ENCODE peak calls at places on chromosomes 4 and X, in nine cellular contexts. F is AG09319, V is RWPE1, H is progenitor cell of endocrine pancreas, C is astrocyte of the spinal cord, L is psoas muscle, M is A549, U is heart left ventricle, J is cardiac muscle cell. P is an unnamed sample.

GRCh38 chrX:17692709-17693346 is 44.5 kb upstream of the SCML1 start:
- DNase-seq in F (peak), V (no peak), H (no peak), C (peak), L (no peak), M (no peak), U (no peak), J (peak), P (no peak)

GRCh38 chr4:2072971-2073807 is 14.1 kb downstream of the NAT8L start:
- DNase-seq in F (no peak), V (no peak), H (no peak), C (no peak), L (no peak), M (no peak), U (no peak), J (no peak), P (no peak)

GRCh38 chr4:153521995-153522799 is 56.0 kb downstream of the TMEM131L start:
- DNase-seq in F (no peak), V (no peak), H (no peak), C (no peak), L (no peak), M (no peak), U (no peak), J (no peak), P (no peak)

GRCh38 chrX:23904096-23904495 is 3.6 kb downstream of the APOO start:
- DNase-seq in F (no peak), V (no peak), H (no peak), C (peak), L (no peak), M (no peak), U (no peak), J (no peak), P (no peak)

GRCh38 chrX:65821721-65822496 is 154.5 kb downstream of the MSN start:
- DNase-seq in F (no peak), V (no peak), H (no peak), C (no peak), L (peak), M (no peak), U (peak), J (peak), P (peak)

GRCh38 chr4:30605616-30606015 is 114.6 kb upstream of the PCDH7 start:
- DNase-seq in F (no peak), V (no peak), H (no peak), C (peak), L (no peak), M (no peak), U (no peak), J (no peak), P (no peak)

GRCh38 chr4:20284990-20285389 is 33.3 kb downstream of the SLIT2 start:
- DNase-seq in F (no peak), V (no peak), H (no peak), C (no peak), L (no peak), M (no peak), U (no peak), J (no peak), P (no peak)

GRCh38 chr4:28966982-28967381 is 1753.2 kb upstream of the PCDH7 start:
- DNase-seq in F (no peak), V (peak), H (no peak), C (peak), L (no peak), M (no peak), U (no peak), J (no peak), P (no peak)

GRCh38 chrX:100662791-100663190 is 18.8 kb downstream of the SRPX2 start:
- DNase-seq in F (no peak), V (no peak), H (no peak), C (no peak), L (no peak), M (no peak), U (no peak), J (no peak), P (no peak)

GRCh38 chr4:147808447-147808846 is 76.6 kb downstream of the ARHGAP10 start:
- DNase-seq in F (no peak), V (no peak), H (no peak), C (no peak), L (no peak), M (no peak), U (no peak), J (no peak), P (no peak)

GRCh38 chrX:129678176-129678880 is 23.6 kb upstream of the APLN start:
- DNase-seq in F (no peak), V (no peak), H (no peak), C (no peak), L (peak), M (peak), U (peak), J (no peak), P (no peak)
- TF ChIP-seq CTCF in F (no peak), V (peak), H (no peak), C (peak), L (peak), M (peak), U (peak), J (peak), P (no peak)

GRCh38 chr4:55722132-55722531 is 86.0 kb upstream of the NMU start:
- DNase-seq in F (no peak), V (no peak), H (no peak), C (no peak), L (no peak), M (no peak), U (no peak), J (no peak), P (no peak)
- TF ChIP-seq CTCF in F (no peak), V (no peak), H (no peak), C (no peak), L (no peak), M (no peak), U (no peak), J (no peak), P (no peak)

DNA sequence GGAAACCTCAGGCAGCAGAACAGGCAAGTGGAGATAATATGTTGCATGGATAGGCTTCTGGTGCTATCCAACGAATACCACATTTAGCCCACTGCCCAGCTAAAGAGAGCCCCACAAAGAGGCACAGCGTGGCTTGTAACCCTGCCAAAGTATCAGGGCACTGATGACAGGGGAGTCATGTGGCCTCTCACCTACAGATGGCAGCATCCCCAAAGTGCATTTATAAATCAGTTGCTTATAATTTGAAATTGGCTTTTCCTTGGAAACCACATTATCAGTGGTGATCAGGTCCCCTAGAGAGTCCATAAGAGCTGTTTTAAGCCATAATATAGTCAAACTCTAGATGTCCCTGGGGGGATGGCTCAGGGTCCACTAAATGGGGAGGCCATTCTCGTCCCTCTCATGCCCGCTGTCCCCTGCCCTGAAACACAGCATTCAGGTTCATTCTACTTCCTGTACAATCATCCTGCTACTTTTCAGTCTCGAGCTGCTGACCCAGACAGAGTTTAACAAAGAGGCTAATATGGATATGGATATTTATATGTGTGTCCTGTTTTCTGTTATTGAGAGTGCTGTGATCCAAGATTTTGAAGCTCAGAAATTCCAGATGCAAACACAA is 28.6 kb downstream of the SRPX start:
- DNase-seq in F (no peak), V (peak), H (no peak), C (no peak), L (no peak), M (peak), U (no peak), J (peak), P (peak)
- TF ChIP-seq CTCF in F (peak), V (peak), H (peak), C (peak), L (peak), M (peak), U (peak), J (peak), P (peak)

GRCh38 chr4:40629401-40630334 is at the start of gene RBM47:
- DNase-seq in F (peak), V (peak), H (peak), C (peak), L (peak), M (peak), U (peak), J (peak), P (peak)
- TF ChIP-seq CTCF in F (no peak), V (peak), H (peak), C (peak), L (no peak), M (peak), U (no peak), J (peak), P (no peak)

GRCh38 chrX:63421411-63421810 is 70.3 kb upstream of the SPIN4 start:
- DNase-seq in F (no peak), V (no peak), H (no peak), C (no peak), L (no peak), M (no peak), U (no peak), J (no peak), P (no peak)
- TF ChIP-seq CTCF in F (no peak), V (no peak), H (peak), C (peak), L (no peak), M (no peak), U (no peak), J (no peak), P (peak)

DNA sequence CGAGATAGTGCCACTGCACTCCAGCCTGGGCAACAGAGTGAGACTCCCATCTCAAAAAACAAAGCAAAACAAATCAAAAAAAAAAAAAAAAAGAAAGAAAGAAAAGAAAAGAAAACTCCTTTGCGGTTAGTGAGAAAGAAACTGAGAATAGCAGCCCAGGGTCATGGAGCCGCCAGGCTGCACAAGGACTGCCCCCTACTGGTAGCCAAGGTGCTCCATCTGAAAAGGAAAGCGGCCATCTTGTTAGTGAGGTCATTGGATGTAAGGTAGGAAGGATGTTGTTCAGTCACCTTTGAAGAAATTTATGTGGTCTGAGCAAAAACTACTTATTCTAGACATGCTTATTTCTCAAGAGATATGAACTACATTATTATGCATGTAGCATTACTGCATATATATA is 660.6 kb upstream of the TENM3 start:
- DNase-seq in F (no peak), V (no peak), H (no peak), C (no peak), L (no peak), M (peak), U (no peak), J (no peak), P (no peak)
- TF ChIP-seq CTCF in F (no peak), V (no peak), H (peak), C (no peak), L (no peak), M (no peak), U (no peak), J (no peak), P (peak)

DNA sequence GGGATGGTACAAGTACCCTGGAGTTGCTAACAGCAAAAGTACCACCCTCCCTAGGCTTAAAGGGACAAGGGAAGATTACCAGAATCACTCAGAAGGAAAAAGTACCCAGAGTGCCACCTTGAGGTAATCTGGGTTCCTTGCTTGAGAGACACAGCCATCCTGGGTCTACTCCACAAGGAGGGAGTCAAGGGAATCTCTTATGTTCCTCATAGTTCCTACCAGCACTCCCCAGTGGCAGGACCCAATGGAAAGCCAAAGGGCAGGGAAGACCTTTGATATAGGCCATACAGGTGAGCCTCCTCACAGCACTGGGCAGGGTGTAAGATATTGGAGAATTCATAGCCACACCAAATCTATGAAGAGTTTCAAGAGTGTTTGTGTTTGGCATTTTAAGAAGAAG is 5.7 kb downstream of the IL2 start:
- DNase-seq in F (no peak), V (peak), H (no peak), C (peak), L (no peak), M (peak), U (no peak), J (peak), P (peak)
- TF ChIP-seq CTCF in F (peak), V (no peak), H (peak), C (peak), L (no peak), M (no peak), U (no peak), J (peak), P (no peak)